ENCODE peak calls at places on chromosomes 6 and 20, in four cellular contexts. Y is mesendoderm, I is IMR-90, K is H1. G is an unnamed sample.

GRCh38 chr6:168016756-168017525 is 19.5 kb downstream of the KIF25 start:
- DNase-seq in Y (no peak), I (no peak), K (no peak), G (no peak)

GRCh38 chr6:145096846-145097245 is 638.5 kb downstream of the EPM2A start:
- DNase-seq in Y (no peak), I (no peak), K (no peak), G (no peak)

GRCh38 chr6:168150551-168151444 is 71.8 kb upstream of the FRMD1 start:
- DNase-seq in Y (peak; percentile 27), I (no peak), K (no peak), G (peak; percentile 41)

GRCh38 chr6:33837971-33838665 is 34.3 kb upstream of the MLN start:
- DNase-seq in Y (peak; percentile 81), I (peak; percentile 56), K (no peak), G (no peak)

GRCh38 chr20:60345106-60345505 is 386.9 kb downstream of the CDH26 start:
- DNase-seq in Y (no peak), I (no peak), K (no peak), G (peak; percentile 32)

GRCh38 chr6:129638055-129639019 is 71.6 kb downstream of the ARHGAP18 start:
- DNase-seq in Y (no peak), I (peak; percentile 90), K (no peak), G (no peak)

GRCh38 chr6:52872031-52872430 is 31.4 kb upstream of the GSTA5 start:
- DNase-seq in Y (no peak), I (peak; percentile 10), K (no peak), G (no peak)

GRCh38 chr6:29516108-29516507 is 28.4 kb upstream of the MAS1L start:
- DNase-seq in Y (no peak), I (peak; percentile 5), K (no peak), G (no peak)

GRCh38 chr6:10412165-10412947 is 2.5 kb downstream of the TFAP2A start:
- DNase-seq in Y (peak; percentile 93), I (peak; percentile 75), K (no peak), G (peak; percentile 86)

GRCh38 chr6:1123976-1124375 is 187.9 kb upstream of the FOXQ1 start:
- DNase-seq in Y (no peak), I (no peak), K (no peak), G (no peak)

GRCh38 chr6:43992783-43993505 is 134.3 kb downstream of the MRPL14 start:
- DNase-seq in Y (no peak), I (no peak), K (no peak), G (no peak)

GRCh38 chr6:114569643-114570042 is 226.8 kb upstream of the HS3ST5 start:
- DNase-seq in Y (peak; percentile 68), I (no peak), K (no peak), G (no peak)

GRCh38 chr20:5120189-5120484 is 379 bp upstream of the PCNA start:
- DNase-seq in Y (no peak), I (no peak), K (no peak), G (no peak)

GRCh38 chr20:56759741-56760278 is 130.7 kb downstream of the TFAP2C start:
- DNase-seq in Y (no peak), I (no peak), K (no peak), G (no peak)

GRCh38 chr20:1632228-1632577 is 12.4 kb upstream of the SIRPB1 start:
- DNase-seq in Y (no peak), I (no peak), K (no peak), G (no peak)

GRCh38 chr6:30264731-30265130 is 51.5 kb upstream of the TRIM26 start:
- DNase-seq in Y (no peak), I (peak; percentile 49), K (no peak), G (no peak)

GRCh38 chr20:19414600-19414999 is 202.2 kb downstream of the SLC24A3 start:
- DNase-seq in Y (no peak), I (no peak), K (no peak), G (no peak)

GRCh38 chr6:24431045-24431451 is 28.3 kb downstream of the MRS2 start:
- DNase-seq in Y (peak; percentile 55), I (peak; percentile 54), K (peak; percentile 9), G (no peak)

GRCh38 chr6:110173506-110174132 is 5.9 kb downstream of the WASF1 start:
- DNase-seq in Y (peak; percentile 48), I (peak; percentile 1), K (no peak), G (no peak)

GRCh38 chr6:117317261-117317660 is 51.9 kb downstream of the VGLL2 start:
- DNase-seq in Y (peak; percentile 57), I (peak; percentile 6), K (no peak), G (no peak)

GRCh38 chr6:155001482-155001881 is 6.4 kb downstream of the TIAM2 start:
- DNase-seq in Y (no peak), I (peak; percentile 47), K (no peak), G (no peak)

GRCh38 chr6:132931937-132932336 is 117.6 kb downstream of the RPS12 start:
- DNase-seq in Y (no peak), I (peak; percentile 76), K (no peak), G (no peak)

GRCh38 chr20:63348828-63349515 is 12.2 kb downstream of the CHRNA4 start:
- DNase-seq in Y (no peak), I (no peak), K (no peak), G (no peak)
- H4K8ac ChIP-seq in Y (no peak overlapping the region), I (no peak overlapping the region), K (no peak overlapping the region), G (no peak overlapping the region)

GRCh38 chr6:111761783-111762312 is 111.4 kb downstream of the FYN start:
- DNase-seq in Y (no peak), I (peak; percentile 19), K (no peak), G (no peak)
- H4K5ac ChIP-seq in Y (no peak overlapping the region), I (no peak overlapping the region), K (no peak overlapping the region), G (no peak overlapping the region)

GRCh38 chr6:35363293-35363750 is 21.0 kb downstream of the PPARD start:
- DNase-seq in Y (peak; percentile 44), I (peak; percentile 39), K (no peak), G (peak; percentile 50)
- H4K8ac ChIP-seq in Y (no peak overlapping the region), I (no peak overlapping the region), K (peak overlapping the region; percentile 75), G (no peak overlapping the region)

GRCh38 chr20:45872626-45873025 is 8.4 kb upstream of the ZSWIM1 start:
- DNase-seq in Y (peak; percentile 18), I (no peak), K (no peak), G (no peak)
- H4K5ac ChIP-seq in Y (no peak overlapping the region), I (no peak overlapping the region), K (no peak overlapping the region), G (no peak overlapping the region)

GRCh38 chr20:17627101-17627950 is 54.7 kb downstream of the RRBP1 start:
- DNase-seq in Y (no peak), I (no peak), K (no peak), G (no peak)

GRCh38 chr20:17624551-17625245 is 54.8 kb downstream of the DSTN start:
- DNase-seq in Y (no peak), I (no peak), K (no peak), G (no peak)

GRCh38 chr20:17625246-17626051 is 55.6 kb downstream of the DSTN start:
- DNase-seq in Y (no peak), I (no peak), K (no peak), G (no peak)

GRCh38 chr20:17628101-17628841 is 53.8 kb downstream of the RRBP1 start:
- DNase-seq in Y (peak; percentile 44), I (no peak), K (no peak), G (no peak)

DNA sequence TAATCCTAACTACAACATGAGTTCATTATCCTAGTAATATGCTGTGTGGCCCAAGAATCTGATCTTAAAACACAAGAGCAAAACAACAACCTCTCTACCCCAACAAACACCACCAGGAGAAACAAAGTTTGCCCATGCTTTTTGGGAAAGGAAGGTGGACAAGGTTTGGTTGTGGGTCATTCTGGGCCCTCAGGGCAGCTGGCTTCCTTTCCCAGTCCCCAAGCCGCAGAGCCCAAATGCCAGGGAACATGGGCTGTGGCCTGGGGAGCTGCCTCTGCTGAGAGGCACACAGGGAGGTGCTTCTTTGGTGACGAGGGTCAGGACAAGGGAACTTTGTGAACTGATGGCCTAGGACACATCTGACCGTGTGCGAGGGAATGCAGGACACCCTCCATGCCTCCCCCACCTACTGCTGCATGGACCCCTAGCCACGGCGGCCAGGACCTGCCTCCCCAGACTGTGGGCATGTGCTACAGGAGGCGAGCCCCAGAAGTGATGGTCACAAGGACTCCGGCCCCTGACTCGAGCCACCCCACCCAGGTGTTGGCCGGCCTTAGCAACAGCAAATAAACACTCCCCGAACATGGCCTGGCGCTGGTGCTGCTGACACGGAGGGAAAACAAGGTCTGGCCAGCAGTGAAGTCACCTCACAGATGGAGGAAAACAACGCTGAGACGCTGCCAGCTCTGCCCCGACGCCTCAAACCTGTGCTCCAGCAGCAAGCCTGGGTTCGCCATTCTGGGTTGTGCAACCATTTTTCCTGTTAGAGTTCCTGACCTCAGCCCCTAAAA is 55.6 kb downstream of the RRBP1 start:
- DNase-seq in Y (no peak), I (no peak), K (no peak), G (no peak)
- H4K8ac ChIP-seq in Y (no peak overlapping the region), I (no peak overlapping the region), K (no peak overlapping the region), G (no peak overlapping the region)

GRCh38 chr6:81051952-81052351 is 700.5 kb downstream of the TENT5A start:
- DNase-seq in Y (peak; percentile 47), I (no peak), K (no peak), G (peak; percentile 38)
- H4K5ac ChIP-seq in Y (no peak overlapping the region), I (no peak overlapping the region), K (no peak overlapping the region), G (no peak overlapping the region)

GRCh38 chr20:57802877-57803717 is 93.3 kb upstream of the PMEPA1 start:
- DNase-seq in Y (no peak), I (no peak), K (no peak), G (no peak)

GRCh38 chr20:57804470-57805250 is 94.8 kb upstream of the PMEPA1 start:
- DNase-seq in Y (no peak), I (no peak), K (no peak), G (no peak)

GRCh38 chr20:57801581-57801980 is 91.8 kb upstream of the PMEPA1 start:
- DNase-seq in Y (no peak), I (no peak), K (no peak), G (no peak)

GRCh38 chr20:57805784-57806183 is 96.0 kb upstream of the PMEPA1 start:
- DNase-seq in Y (no peak), I (no peak), K (no peak), G (no peak)

DNA sequence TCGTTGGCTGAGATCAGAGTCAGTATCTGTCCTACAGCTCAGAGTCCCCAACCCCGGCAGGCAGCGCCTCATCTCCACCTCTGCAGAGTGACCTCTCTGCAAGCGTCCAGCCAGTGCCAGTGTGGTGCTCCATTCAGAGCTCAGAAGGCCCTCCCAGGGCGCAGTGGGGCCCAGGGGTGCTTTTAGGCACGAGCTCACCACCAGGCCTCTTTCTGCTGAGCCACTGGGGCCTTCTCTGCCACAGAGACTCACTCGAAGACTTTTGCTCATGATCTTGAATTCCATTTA is 93.8 kb upstream of the PMEPA1 start:
- DNase-seq in Y (no peak), I (no peak), K (no peak), G (no peak)
- H4K8ac ChIP-seq in Y (no peak overlapping the region), I (no peak overlapping the region), K (peak overlapping the region; percentile 53), G (no peak overlapping the region)

GRCh38 chr6:159996626-159997497 is 28.0 kb downstream of the IGF2R start:
- DNase-seq in Y (no peak), I (no peak), K (no peak), G (no peak)
- H4K5ac ChIP-seq in Y (no peak overlapping the region), I (no peak overlapping the region), K (no peak overlapping the region), G (no peak overlapping the region)

GRCh38 chr20:38626921-38627659 is 25.5 kb downstream of the ARHGAP40 start:
- DNase-seq in Y (no peak), I (no peak), K (no peak), G (no peak)
- H4K8ac ChIP-seq in Y (no peak overlapping the region), I (no peak overlapping the region), K (no peak overlapping the region), G (no peak overlapping the region)

GRCh38 chr20:20536240-20536933 is 168.5 kb downstream of the INSM1 start:
- DNase-seq in Y (no peak), I (no peak), K (no peak), G (no peak)
- H4K5ac ChIP-seq in Y (no peak overlapping the region), I (no peak overlapping the region), K (no peak overlapping the region), G (no peak overlapping the region)

G was measured in H9.